ENCODE peak calls at places on chromosomes 2 and 18, in nine cellular contexts. Q, M, U, F, O, A, R, Y and X are unnamed samples.

GRCh38 chr2:60295591-60295962 is 257.9 kb downstream of the BCL11A start:
- DNase-seq in A (no peak), R (no peak), O (no peak), M (no peak), Q (no peak), F (no peak), Y (no peak), U (no peak), X (no peak)

GRCh38 chr2:225104971-225105370 is 62.7 kb upstream of the DOCK10 start:
- DNase-seq in A (no peak), Q (no peak), R (no peak), Y (no peak), O (no peak), M (no peak), U (no peak), F (no peak), X (no peak)

GRCh38 chr2:84443477-84443876 is 15.6 kb downstream of the SUCLG1 start:
- DNase-seq in U (no peak), M (no peak), R (peak; percentile 40), A (no peak), Y (no peak), O (no peak), F (no peak), Q (no peak), X (no peak)

GRCh38 chr2:123363076-123363475 is 662.0 kb upstream of the CNTNAP5 start:
- DNase-seq in O (no peak), Q (no peak), M (no peak), Y (no peak), F (no peak), A (no peak), U (no peak), R (no peak), X (no peak)

GRCh38 chr2:206069417-206069816 is 16.6 kb downstream of the INO80D start:
- DNase-seq in A (no peak), O (no peak), R (no peak), U (no peak), M (no peak), F (no peak), Q (no peak), Y (no peak), X (no peak)

GRCh38 chr18:37328946-37329719 is 236.5 kb downstream of the CELF4 start:
- DNase-seq in Y (no peak), Q (no peak), U (no peak), O (no peak), A (no peak), M (no peak), R (no peak), F (no peak), X (no peak)

GRCh38 chr18:79678665-79679551 is 695 bp upstream of the CTDP1 start:
- DNase-seq in A (peak; percentile 98), U (peak; percentile 100), F (peak; percentile 97), Y (peak; percentile 99), R (peak; percentile 98), O (peak; percentile 100), Q (peak; percentile 98), M (peak; percentile 99), X (peak; percentile 98)

GRCh38 chr18:69758458-69758857 is 189.2 kb downstream of the CD226 start:
- DNase-seq in A (no peak), Q (peak; percentile 55), U (no peak), F (no peak), R (no peak), O (no peak), Y (no peak), M (no peak), X (no peak)

GRCh38 chr2:48749820-48750739 is 5.4 kb downstream of the LHCGR start:
- DNase-seq in R (peak; percentile 26), A (no peak), M (no peak), U (no peak), O (no peak), Y (no peak), F (no peak), Q (no peak), X (no peak)

GRCh38 chr18:60445341-60445740 is 72.8 kb upstream of the MC4R start:
- DNase-seq in F (no peak), Y (no peak), M (no peak), U (no peak), Q (peak; percentile 10), R (no peak), O (no peak), A (no peak), X (no peak)

GRCh38 chr2:38997784-38998183 is 108.1 kb downstream of the ARHGEF33 start:
- DNase-seq in A (no peak), Q (peak; percentile 94), U (no peak), O (peak; percentile 60), Y (no peak), R (peak; percentile 83), F (no peak), M (no peak), X (no peak)

GRCh38 chr2:201735486-201735885 is 37.0 kb upstream of the MPP4 start:
- DNase-seq in A (no peak), Q (no peak), M (no peak), Y (no peak), R (no peak), F (no peak), U (no peak), O (no peak), X (no peak)

GRCh38 chr18:6376433-6377229 is 38.1 kb downstream of the L3MBTL4 start:
- DNase-seq in Y (no peak), M (no peak), Q (no peak), O (no peak), U (no peak), F (no peak), R (no peak), A (no peak), X (no peak)

GRCh38 chr2:29080886-29081743 is 6.8 kb upstream of the PCARE start:
- DNase-seq in Y (no peak), Q (peak; percentile 11), M (no peak), A (no peak), O (peak; percentile 35), F (no peak), R (peak; percentile 57), U (no peak), X (no peak)

GRCh38 chr2:23351388-23352141 is 33.4 kb upstream of the KLHL29 start:
- DNase-seq in F (peak; percentile 57), Y (peak; percentile 73), R (peak; percentile 81), A (peak; percentile 87), U (peak; percentile 90), M (peak; percentile 82), Q (peak; percentile 82), O (peak; percentile 93), X (peak; percentile 19)

GRCh38 chr18:37564796-37565137 is 831 bp downstream of the CELF4 start:
- DNase-seq in Q (peak; percentile 29), F (peak; percentile 82), U (peak; percentile 75), M (peak; percentile 71), O (peak; percentile 70), A (peak; percentile 65), R (no peak), Y (peak; percentile 40), X (no peak)

GRCh38 chr18:68263481-68263880 is 451.4 kb downstream of the TMX3 start:
- DNase-seq in Y (no peak), R (peak; percentile 43), Q (peak; percentile 17), F (no peak), M (no peak), O (no peak), U (no peak), A (no peak), X (no peak)

GRCh38 chr2:100978582-100979051 is 23.5 kb upstream of the RPL31 start:
- DNase-seq in O (no peak), F (no peak), R (no peak), U (peak; percentile 45), M (no peak), Y (no peak), Q (peak; percentile 54), A (no peak), X (no peak)

GRCh38 chr2:173647681-173648350 is 293.1 kb downstream of the CDCA7 start:
- DNase-seq in F (no peak), M (no peak), U (no peak), Y (peak; percentile 51), Q (peak; percentile 73), A (no peak), O (no peak), R (no peak), X (no peak)

GRCh38 chr2:132645176-132645575 is 24.8 kb downstream of the LYPD1 start:
- DNase-seq in A (no peak), R (no peak), M (peak; percentile 61), F (no peak), U (peak; percentile 63), Q (no peak), Y (no peak), O (no peak), X (no peak)

GRCh38 chr2:200385063-200385635 is 78.7 kb downstream of the SPATS2L start:
- DNase-seq in O (no peak), U (no peak), Y (no peak), M (no peak), Q (no peak), R (no peak), A (no peak), F (no peak), X (no peak)

GRCh38 chr2:182715121-182715895 is 749 bp upstream of the DNAJC10 start:
- DNase-seq in Q (peak; percentile 70), F (no peak), Y (no peak), R (no peak), A (no peak), O (no peak), U (no peak), M (no peak), X (no peak)
- TF ChIP-seq CTCF in Q (no peak), F (no peak), Y (no peak), R (no peak), A (no peak), O (no peak), U (no peak), M (no peak), X (no peak)

GRCh38 chr2:159776321-159776720 is 21.7 kb downstream of the CD302 start:
- DNase-seq in U (no peak), F (no peak), A (no peak), Q (no peak), Y (no peak), O (no peak), M (no peak), R (no peak), X (no peak)
- TF ChIP-seq CTCF in U (no peak), F (peak; percentile 15), A (no peak), Q (peak; percentile 38), Y (no peak), O (no peak), M (no peak), R (no peak), X (no peak)

GRCh38 chr2:56185582-56186046 is 1.8 kb downstream of the CCDC85A start:
- DNase-seq in R (peak; percentile 32), U (peak; percentile 69), Q (peak; percentile 64), O (peak; percentile 60), F (no peak), Y (peak; percentile 44), A (peak; percentile 58), M (peak; percentile 34), X (no peak)
- TF ChIP-seq CTCF in R (no peak), U (peak; percentile 15), Q (peak; percentile 54), O (peak; percentile 25), F (peak; percentile 39), Y (no peak), A (no peak), M (no peak), X (no peak)

GRCh38 chr18:64019922-64020756 is 50.3 kb downstream of the SERPINB8 start:
- DNase-seq in U (no peak), R (no peak), Q (no peak), O (no peak), F (no peak), A (no peak), Y (no peak), M (peak; percentile 25), X (no peak)

DNA sequence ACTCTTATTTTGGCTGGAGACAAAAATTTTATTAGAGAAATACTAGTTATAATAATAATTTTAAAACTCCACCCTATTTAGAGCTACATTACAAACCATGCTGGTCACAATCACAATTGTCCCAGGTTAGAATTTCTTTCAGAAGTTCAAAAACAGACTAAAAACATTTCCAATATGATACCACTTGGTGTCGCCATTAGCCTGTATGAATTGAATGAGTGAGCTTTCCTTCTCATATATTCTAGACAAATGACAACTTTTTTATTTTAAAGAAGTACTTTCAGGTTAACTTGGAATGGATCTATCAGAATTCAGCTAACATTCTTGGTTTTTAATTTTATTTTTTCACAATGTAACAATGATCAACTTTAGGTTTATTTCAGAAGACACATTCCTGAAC is 48.0 kb downstream of the SERPINB8 start:
- DNase-seq in M (no peak), Y (no peak), U (no peak), F (no peak), R (peak; percentile 62), O (no peak), Q (peak; percentile 41), A (no peak), X (no peak)
- TF ChIP-seq CTCF in M (no peak), Y (no peak), U (peak; percentile 45), F (peak; percentile 76), R (peak; percentile 51), O (peak; percentile 59), Q (peak; percentile 61), A (peak; percentile 45), X (peak; percentile 11)